ENCODE peak calls at places on chromosomes 12 and 14, in nine cellular contexts. K is colonic mucosa; M is NCI-H146; G is AG04450; F is iris pigment epithelial cell; J is NB4; Y is CD4-positive, alpha-beta T cell; W is stimulated activated CD4-positive, alpha-beta T cell treated with anti-CD3 and anti-CD28 coated beads, TNF-alpha, amount 100 ng/mL, for 4 hours; O is non-pigmented ciliary epithelial cell. T is an unnamed sample.

GRCh38 chr12:31732926-31733548 is 4.2 kb upstream of the AMN1 start:
- DNase-seq in Y (no peak), O (peak), W (no peak), G (no peak), K (no peak), J (peak), M (peak), F (peak), T (no peak)

GRCh38 chr14:102949801-102950451 is 27.5 kb downstream of the AMN start:
- DNase-seq in K (no peak), G (no peak), M (no peak), F (no peak), Y (no peak), O (no peak), J (no peak), W (no peak), T (no peak)

GRCh38 chr14:65676361-65677014 is 264.0 kb downstream of the FUT8 start:
- DNase-seq in O (no peak), W (no peak), G (no peak), Y (no peak), K (no peak), J (no peak), M (no peak), F (no peak), T (no peak)

GRCh38 chr14:24255931-24256696 is 6.9 kb downstream of the TGM1 start:
- DNase-seq in G (no peak), K (no peak), Y (no peak), W (no peak), J (no peak), F (no peak), O (no peak), M (no peak), T (peak)

GRCh38 chr12:54082402-54082892 is 28.8 kb downstream of the HOXC4 start:
- DNase-seq in M (no peak), O (no peak), W (peak), J (no peak), Y (peak), G (no peak), K (peak), F (peak), T (peak)

GRCh38 chr14:52703225-52703624 is 3.8 kb upstream of the PSMC6 start:
- DNase-seq in M (no peak), Y (no peak), O (peak), G (peak), W (no peak), F (peak), J (peak), K (peak), T (peak)

GRCh38 chr12:75446857-75447256 is 33.7 kb upstream of the GLIPR1 start:
- DNase-seq in Y (no peak), W (no peak), O (peak), K (no peak), G (peak), J (no peak), F (peak), M (no peak), T (no peak)

GRCh38 chr12:16385779-16386646 is 38.6 kb downstream of the MGST1 start:
- DNase-seq in W (no peak), J (peak), M (peak), G (peak), K (peak), Y (no peak), O (peak), F (peak), T (peak)

GRCh38 chr12:74985293-74985985 is 224.2 kb downstream of the KCNC2 start:
- DNase-seq in G (no peak), Y (no peak), M (no peak), K (no peak), W (no peak), J (no peak), F (no peak), O (no peak), T (peak)

GRCh38 chr14:64539186-64539552 is 1.4 kb upstream of the HSPA2 start:
- DNase-seq in G (no peak), Y (no peak), F (no peak), J (no peak), M (no peak), O (no peak), K (no peak), W (no peak), T (no peak)

GRCh38 chr12:1821805-1822204 is 1.4 kb downstream of the LRTM2 start:
- DNase-seq in Y (no peak), O (no peak), W (no peak), G (no peak), J (no peak), K (no peak), F (no peak), M (no peak), T (no peak)

GRCh38 chr12:132178801-132179401 is 34.6 kb downstream of the NOC4L start:
- DNase-seq in Y (peak), M (peak), J (peak), G (no peak), W (no peak), O (no peak), F (no peak), K (no peak), T (peak)

GRCh38 chr14:105944632-105945610 is 418.5 kb downstream of the TMEM121 start:
- DNase-seq in M (peak), Y (peak), J (peak), G (no peak), W (peak), O (no peak), K (peak), F (peak), T (peak)

GRCh38 chr12:79747274-79747673 is 56.5 kb upstream of the PAWR start:
- DNase-seq in W (no peak), F (no peak), O (no peak), Y (no peak), G (no peak), K (no peak), M (no peak), J (no peak), T (no peak)

GRCh38 chr14:104157303-104157928 is 19.0 kb downstream of the KIF26A start:
- DNase-seq in O (no peak), W (no peak), M (no peak), F (no peak), Y (no peak), K (no peak), J (peak), G (no peak), T (no peak)

GRCh38 chr12:120039711-120040110 is 50.7 kb downstream of the BICDL1 start:
- DNase-seq in G (no peak), Y (no peak), J (no peak), M (no peak), O (no peak), F (no peak), W (no peak), K (no peak), T (no peak)

GRCh38 chr12:102965281-102966155 is 8.0 kb downstream of the ASCL1 start:
- DNase-seq in G (no peak), W (no peak), Y (no peak), J (no peak), K (no peak), O (no peak), M (peak), F (no peak), T (no peak)

GRCh38 chr12:59699408-59700144 is 103.7 kb downstream of the SLC16A7 start:
- DNase-seq in J (peak), K (no peak), W (no peak), Y (no peak), F (peak), O (peak), G (peak), M (no peak), T (no peak)

GRCh38 chr12:115885040-115885439 is 392.5 kb downstream of the MED13L start:
- DNase-seq in G (no peak), F (no peak), K (no peak), J (no peak), Y (no peak), W (no peak), O (no peak), M (no peak), T (no peak)

GRCh38 chr12:103955811-103956514 is 9.7 kb upstream of the TDG start:
- DNase-seq in Y (no peak), O (no peak), F (peak), J (peak), M (peak), W (no peak), K (peak), G (no peak), T (no peak)

GRCh38 chr14:55000381-55000780 is 26.5 kb downstream of the WDHD1 start:
- DNase-seq in M (no peak), O (peak), J (peak), F (peak), W (no peak), K (no peak), Y (no peak), G (no peak), T (no peak)

GRCh38 chr12:93183940-93184663 is 193.6 kb upstream of the NUDT4 start:
- DNase-seq in Y (no peak), K (no peak), F (no peak), J (peak), O (no peak), G (no peak), M (no peak), W (no peak), T (no peak)

GRCh38 chr12:10613334-10614055 is at the start of gene MAGOHB:
- DNase-seq in Y (peak), O (peak), G (peak), M (peak), F (peak), J (peak), K (peak), W (peak), T (peak)

GRCh38 chr12:81365284-81365683 is 287.4 kb downstream of the ACSS3 start:
- DNase-seq in F (no peak), O (no peak), W (no peak), M (no peak), G (no peak), J (no peak), Y (no peak), K (no peak), T (no peak)

GRCh38 chr14:93099643-93100042 is 16.1 kb downstream of the ITPK1 start:
- DNase-seq in F (no peak), O (no peak), M (no peak), Y (no peak), J (no peak), W (no peak), K (no peak), G (no peak), T (no peak)

GRCh38 chr14:101257551-101257950 is 303.7 kb upstream of the DIO3 start:
- DNase-seq in Y (no peak), M (no peak), G (no peak), O (no peak), W (no peak), F (no peak), K (no peak), J (no peak), T (no peak)

GRCh38 chr14:101040538-101041442 is 137.3 kb upstream of the RTL1 start:
- DNase-seq in W (no peak), M (no peak), G (no peak), K (no peak), J (no peak), F (no peak), Y (no peak), O (no peak), T (no peak)

GRCh38 chr12:51374346-51374745 is 16.9 kb downstream of the GALNT6 start:
- DNase-seq in W (no peak), G (no peak), M (no peak), K (no peak), F (no peak), O (no peak), J (no peak), Y (no peak), T (no peak)

GRCh38 chr14:63200035-63200740 is 4.1 kb upstream of the RHOJ start:
- DNase-seq in G (no peak), W (no peak), J (no peak), K (no peak), Y (no peak), F (no peak), M (no peak), O (no peak), T (no peak)

GRCh38 chr14:93880025-93880820 is 46.9 kb upstream of the FAM181A start:
- DNase-seq in J (no peak), Y (no peak), O (no peak), G (no peak), W (no peak), F (no peak), M (no peak), K (peak), T (no peak)